ENCODE peak calls at places on chromosomes 2 and 18, in four cellular contexts. One of them, this sample, is unnamed.

GRCh38 chr2:213161759-213162514 is 10.5 kb upstream of the IKZF2 start:
- DNase-seq in spleen: no peak
- DNase-seq in GM23248: peak; percentile 85
- DNase-seq in H9: no peak
- DNase-seq in this sample: no peak

GRCh38 chr2:119126650-119127049 is 31.9 kb downstream of the C1QL2 start:
- DNase-seq in spleen: no peak
- DNase-seq in GM23248: peak; percentile 45
- DNase-seq in H9: peak; percentile 95
- DNase-seq in this sample: peak; percentile 20

GRCh38 chr2:192162392-192163042 is 32.2 kb downstream of the TMEFF2 start:
- DNase-seq in spleen: no peak
- DNase-seq in GM23248: peak; percentile 78
- DNase-seq in H9: peak; percentile 39
- DNase-seq in this sample: peak; percentile 84

GRCh38 chr18:35343936-35344735 is at the start of gene ZNF24:
- DNase-seq in spleen: peak; percentile 99
- DNase-seq in GM23248: peak; percentile 98
- DNase-seq in H9: peak; percentile 93
- DNase-seq in this sample: peak; percentile 99

GRCh38 chr2:174442546-174443510 is 44.0 kb downstream of the GPR155 start:
- DNase-seq in spleen: no peak
- DNase-seq in GM23248: peak; percentile 83
- DNase-seq in H9: no peak
- DNase-seq in this sample: no peak

GRCh38 chr2:96203130-96204028 is 5.2 kb downstream of the STARD7 start:
- DNase-seq in spleen: no peak
- DNase-seq in GM23248: peak; percentile 51
- DNase-seq in H9: no peak
- DNase-seq in this sample: no peak

GRCh38 chr18:43049021-43049420 is 66.5 kb downstream of the RIT2 start:
- DNase-seq in spleen: no peak
- DNase-seq in GM23248: peak; percentile 40
- DNase-seq in H9: no peak
- DNase-seq in this sample: no peak

GRCh38 chr2:229071292-229071976 is 199.7 kb downstream of the PID1 start:
- DNase-seq in spleen: no peak
- DNase-seq in GM23248: no peak
- DNase-seq in H9: no peak
- DNase-seq in this sample: no peak

GRCh38 chr2:27772804-27773203 is 1.3 kb downstream of the MRPL33 start:
- DNase-seq in spleen: no peak
- DNase-seq in GM23248: peak; percentile 30
- DNase-seq in H9: no peak
- DNase-seq in this sample: no peak

GRCh38 chr2:227153307-227153706 is 10.7 kb downstream of the COL4A4 start:
- DNase-seq in spleen: no peak
- DNase-seq in GM23248: no peak
- DNase-seq in H9: no peak
- DNase-seq in this sample: peak; percentile 54

GRCh38 chr18:48990497-48991298 is 39.9 kb upstream of the SMAD7 start:
- DNase-seq in spleen: no peak
- DNase-seq in GM23248: peak; percentile 92
- DNase-seq in H9: peak; percentile 22
- DNase-seq in this sample: peak; percentile 76

GRCh38 chr2:144702051-144702450 is 182.1 kb upstream of the ZEB2 start:
- DNase-seq in spleen: no peak
- DNase-seq in GM23248: no peak
- DNase-seq in H9: no peak
- DNase-seq in this sample: no peak

GRCh38 chr2:34012728-34013302 is 413.7 kb upstream of the FAM98A start:
- DNase-seq in spleen: no peak
- DNase-seq in GM23248: peak; percentile 53
- DNase-seq in H9: peak; percentile 83
- DNase-seq in this sample: peak; percentile 43

GRCh38 chr2:196592331-196592911 is 47.1 kb upstream of the CCDC150 start:
- DNase-seq in spleen: no peak
- DNase-seq in GM23248: peak; percentile 76
- DNase-seq in H9: peak; percentile 67
- DNase-seq in this sample: peak; percentile 54

GRCh38 chr2:211674715-211675114 is 863.9 kb downstream of the ERBB4 start:
- DNase-seq in spleen: no peak
- DNase-seq in GM23248: no peak
- DNase-seq in H9: no peak
- DNase-seq in this sample: no peak

GRCh38 chr18:45845410-45845809 is 19.9 kb downstream of the SIGLEC15 start:
- DNase-seq in spleen: no peak
- DNase-seq in GM23248: no peak
- DNase-seq in H9: no peak
- DNase-seq in this sample: no peak

GRCh38 chr2:173625315-173625714 is 270.6 kb downstream of the CDCA7 start:
- DNase-seq in spleen: no peak
- DNase-seq in GM23248: no peak
- DNase-seq in H9: no peak
- DNase-seq in this sample: no peak

GRCh38 chr18:37343542-37343851 is 222.1 kb downstream of the CELF4 start:
- DNase-seq in spleen: no peak
- DNase-seq in GM23248: no peak
- DNase-seq in H9: no peak
- DNase-seq in this sample: no peak

GRCh38 chr2:198321522-198322088 is 517.2 kb downstream of the PLCL1 start:
- DNase-seq in spleen: no peak
- DNase-seq in GM23248: no peak
- DNase-seq in H9: no peak
- DNase-seq in this sample: no peak

GRCh38 chr2:40251146-40251545 is 200.7 kb downstream of the SLC8A1 start:
- DNase-seq in spleen: no peak
- DNase-seq in GM23248: no peak
- DNase-seq in H9: no peak
- DNase-seq in this sample: no peak

GRCh38 chr2:123762221-123762620 is 262.9 kb upstream of the CNTNAP5 start:
- DNase-seq in spleen: no peak
- DNase-seq in GM23248: no peak
- DNase-seq in H9: no peak
- DNase-seq in this sample: no peak

GRCh38 chr2:218583983-218584850 is 15.6 kb downstream of the CNOT9 start:
- DNase-seq in spleen: no peak
- DNase-seq in GM23248: no peak
- DNase-seq in H9: no peak
- DNase-seq in this sample: no peak

GRCh38 chr2:127423476-127423840 is 5.2 kb downstream of the PROC start:
- DNase-seq in spleen: no peak
- DNase-seq in GM23248: no peak
- DNase-seq in H9: no peak
- DNase-seq in this sample: no peak

GRCh38 chr2:237222683-237223082 is 137.0 kb downstream of the COPS8 start:
- DNase-seq in spleen: no peak
- DNase-seq in GM23248: peak; percentile 50
- DNase-seq in H9: no peak
- DNase-seq in this sample: no peak

GRCh38 chr18:3679254-3679653 is 229.3 kb downstream of the TGIF1 start:
- DNase-seq in spleen: no peak
- DNase-seq in GM23248: no peak
- DNase-seq in H9: no peak
- DNase-seq in this sample: no peak

GRCh38 chr18:24503182-24503581 is 42.7 kb downstream of the HRH4 start:
- DNase-seq in spleen: no peak
- DNase-seq in GM23248: no peak
- DNase-seq in H9: no peak
- DNase-seq in this sample: no peak

GRCh38 chr2:186540971-186541370 is 48.9 kb upstream of the ITGAV start:
- DNase-seq in spleen: no peak
- DNase-seq in GM23248: peak; percentile 71
- DNase-seq in H9: no peak
- DNase-seq in this sample: no peak

GRCh38 chr2:98696167-98696566 is 34.8 kb downstream of the MGAT4A start:
- DNase-seq in spleen: no peak
- DNase-seq in GM23248: no peak
- DNase-seq in H9: no peak
- DNase-seq in this sample: no peak

GRCh38 chr2:98385050-98385699 is 38.9 kb downstream of the CNGA3 start:
- DNase-seq in spleen: peak; percentile 91
- DNase-seq in GM23248: peak; percentile 87
- DNase-seq in H9: peak; percentile 83
- DNase-seq in this sample: peak; percentile 76

GRCh38 chr2:156321243-156321904 is 11.1 kb downstream of the NR4A2 start:
- DNase-seq in spleen: peak; percentile 81
- DNase-seq in GM23248: peak; percentile 42
- DNase-seq in H9: no peak
- DNase-seq in this sample: no peak

GRCh38 chr2:40160730-40161129 is 291.2 kb downstream of the SLC8A1 start:
- DNase-seq in spleen: no peak
- DNase-seq in GM23248: no peak
- DNase-seq in H9: no peak
- DNase-seq in this sample: no peak

GRCh38 chr2:60500861-60501260 is 52.6 kb downstream of the BCL11A start:
- DNase-seq in spleen: no peak
- DNase-seq in GM23248: peak; percentile 68
- DNase-seq in H9: no peak
- DNase-seq in this sample: no peak

GRCh38 chr18:23990474-23991410 is 23.8 kb upstream of the TTC39C start:
- DNase-seq in spleen: no peak
- DNase-seq in GM23248: peak; percentile 26
- DNase-seq in H9: no peak
- DNase-seq in this sample: no peak

GRCh38 chr2:97857553-97857952 is 138.2 kb downstream of the TMEM131 start:
- DNase-seq in spleen: no peak
- DNase-seq in GM23248: no peak
- DNase-seq in H9: no peak
- DNase-seq in this sample: no peak

GRCh38 chr18:40852406-40852805 is 1102.6 kb upstream of the PIK3C3 start:
- DNase-seq in spleen: no peak
- DNase-seq in GM23248: no peak
- DNase-seq in H9: no peak
- DNase-seq in this sample: no peak

GRCh38 chr2:240134466-240134865 is 1.6 kb downstream of the COPS9 start:
- DNase-seq in spleen: peak; percentile 54
- DNase-seq in GM23248: peak; percentile 23
- DNase-seq in H9: peak; percentile 17
- DNase-seq in this sample: no peak

GRCh38 chr2:88735853-88736252 is 44.4 kb downstream of the RPIA start:
- DNase-seq in spleen: no peak
- DNase-seq in GM23248: peak; percentile 7
- DNase-seq in H9: no peak
- DNase-seq in this sample: no peak

DNA sequence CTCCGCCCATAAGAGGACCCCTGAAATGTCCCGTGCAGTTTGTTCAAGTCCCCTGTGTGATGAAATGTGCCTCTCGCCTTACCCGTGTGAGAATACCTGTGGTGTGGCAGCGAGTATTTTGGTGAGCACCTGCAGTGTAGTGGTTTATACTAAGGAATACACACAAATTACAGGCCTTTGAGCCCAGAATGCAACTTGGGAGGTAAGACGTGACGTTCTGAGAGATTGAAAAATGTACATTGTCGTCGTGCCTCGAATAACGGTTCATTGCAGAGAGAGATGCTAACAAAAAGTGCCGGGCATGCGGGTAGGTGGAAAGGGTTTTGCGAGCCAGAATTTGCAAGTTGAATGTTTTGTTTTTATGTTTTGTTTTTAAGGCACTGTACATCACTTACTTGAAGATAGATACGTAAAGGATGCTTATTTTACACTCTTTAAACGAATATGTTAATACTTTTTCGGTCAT is 863 bp downstream of the RBBP8 start:
- DNase-seq in spleen: no peak
- DNase-seq in GM23248: peak; percentile 26
- DNase-seq in H9: no peak
- DNase-seq in this sample: no peak
- H3K27ac ChIP-seq in spleen: peak overlapping the region; percentile 99
- H3K27ac ChIP-seq in GM23248: peak overlapping the region; percentile 87
- H3K27ac ChIP-seq in H9: no peak overlapping the region
- H3K27ac ChIP-seq in this sample: no peak overlapping the region

GRCh38 chr2:168740788-168741187 is 61.6 kb upstream of the NOSTRIN start:
- DNase-seq in spleen: no peak
- DNase-seq in GM23248: no peak
- DNase-seq in H9: no peak
- DNase-seq in this sample: no peak
- H3K4me1 ChIP-seq in spleen: no peaks in the 10 kb centered on the region
- H3K4me1 ChIP-seq in GM23248: peaks cover 11% of the 10 kb centered on the region
- H3K4me1 ChIP-seq in H9: no peaks in the 10 kb centered on the region
- H3K4me1 ChIP-seq in this sample: no peaks in the 10 kb centered on the region

GRCh38 chr2:45123065-45123464 is 113.8 kb upstream of the SIX2 start:
- DNase-seq in spleen: no peak
- DNase-seq in GM23248: no peak
- DNase-seq in H9: no peak
- DNase-seq in this sample: no peak

GRCh38 chr2:45120546-45120945 is 111.3 kb upstream of the SIX2 start:
- DNase-seq in spleen: no peak
- DNase-seq in GM23248: peak; percentile 24
- DNase-seq in H9: no peak
- DNase-seq in this sample: no peak

GRCh38 chr2:45123521-45124191 is 114.4 kb upstream of the SIX2 start:
- DNase-seq in spleen: no peak
- DNase-seq in GM23248: no peak
- DNase-seq in H9: no peak
- DNase-seq in this sample: no peak

GRCh38 chr2:45119855-45120254 is 110.6 kb upstream of the SIX2 start:
- DNase-seq in spleen: no peak
- DNase-seq in GM23248: peak; percentile 72
- DNase-seq in H9: no peak
- DNase-seq in this sample: no peak

GRCh38 chr2:45121236-45121927 is 112.1 kb upstream of the SIX2 start:
- DNase-seq in spleen: no peak
- DNase-seq in GM23248: no peak
- DNase-seq in H9: no peak
- DNase-seq in this sample: no peak
- H3K27ac ChIP-seq in spleen: no peak overlapping the region
- H3K27ac ChIP-seq in GM23248: no peak overlapping the region
- H3K27ac ChIP-seq in H9: no peak overlapping the region
- H3K27ac ChIP-seq in this sample: no peak overlapping the region

GRCh38 chr18:13387856-13388548 is 169.4 kb downstream of the LDLRAD4 start:
- DNase-seq in spleen: no peak
- DNase-seq in GM23248: peak; percentile 80
- DNase-seq in H9: no peak
- DNase-seq in this sample: peak; percentile 15
- H3K4me1 ChIP-seq in spleen: peaks cover 7% of the 10 kb centered on the region
- H3K4me1 ChIP-seq in GM23248: peaks cover 9% of the 10 kb centered on the region
- H3K4me1 ChIP-seq in H9: no peaks in the 10 kb centered on the region
- H3K4me1 ChIP-seq in this sample: peaks cover 8% of the 10 kb centered on the region

DNA sequence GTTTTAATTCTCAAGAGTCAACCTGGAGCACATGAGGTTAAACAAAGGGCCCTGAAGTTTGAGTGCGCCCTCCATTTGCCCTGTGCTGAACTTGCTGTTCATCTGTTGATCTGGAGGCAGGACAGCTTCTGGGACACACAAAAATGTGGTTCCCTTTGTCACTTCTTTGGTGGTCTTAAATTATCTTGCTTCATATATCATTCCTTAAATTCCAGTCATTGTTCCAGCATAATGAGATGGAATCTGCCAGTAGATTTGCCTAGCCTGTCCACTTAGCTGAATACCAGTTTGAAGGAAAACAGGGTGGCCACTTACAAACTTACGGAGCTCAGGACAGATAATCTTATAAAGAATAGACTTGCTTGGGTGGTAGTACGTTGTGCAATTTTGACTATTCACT is 926 bp downstream of the CETN1 start:
- DNase-seq in spleen: no peak
- DNase-seq in GM23248: no peak
- DNase-seq in H9: no peak
- DNase-seq in this sample: no peak
- H3K27ac ChIP-seq in spleen: no peak overlapping the region
- H3K27ac ChIP-seq in GM23248: no peak overlapping the region
- H3K27ac ChIP-seq in H9: no peak overlapping the region
- H3K27ac ChIP-seq in this sample: no peak overlapping the region

GRCh38 chr2:205702576-205702975 is 20.3 kb downstream of the NRP2 start:
- DNase-seq in spleen: no peak
- DNase-seq in GM23248: no peak
- DNase-seq in H9: no peak
- DNase-seq in this sample: no peak
- H3K4me1 ChIP-seq in spleen: peaks cover 29% of the 10 kb centered on the region
- H3K4me1 ChIP-seq in GM23248: peaks cover 60% of the 10 kb centered on the region
- H3K4me1 ChIP-seq in H9: peaks cover 25% of the 10 kb centered on the region
- H3K4me1 ChIP-seq in this sample: peaks cover 100% of the 10 kb centered on the region

This sample was measured in adrenal gland.